ENCODE peak calls at places on chromosomes 2 and 18, in six cellular contexts. F, J, V, U, D and K are unnamed samples.
A peak's percentile ranks its signal among the peaks of the same experiment; 100 is the strongest.

GRCh38 chr2:40401896-40402295 is 50.0 kb downstream of the SLC8A1 start:
- DNase-seq in V (peak; percentile 94), D (no peak), U (no peak), J (no peak), F (no peak), K (no peak)

GRCh38 chr2:158211516-158211915 is 109.8 kb downstream of the UPP2 start:
- DNase-seq in V (no peak), F (no peak), J (no peak), D (no peak), U (no peak), K (no peak)

GRCh38 chr2:64681479-64681967 is 27.8 kb upstream of the SERTAD2 start:
- DNase-seq in F (no peak), D (no peak), V (no peak), U (no peak), J (no peak), K (no peak)

GRCh38 chr2:100615471-100615870 is 52.7 kb downstream of the PDCL3 start:
- DNase-seq in J (no peak), V (no peak), F (no peak), D (no peak), U (no peak), K (no peak)

GRCh38 chr18:6734746-6735430 is 5.4 kb downstream of the ARHGAP28 start:
- DNase-seq in D (no peak), F (no peak), U (no peak), V (peak; percentile 47), J (no peak), K (no peak)

GRCh38 chr2:83951378-83951947 is 507.6 kb downstream of the SUCLG1 start:
- DNase-seq in V (no peak), F (no peak), D (no peak), U (no peak), J (peak; percentile 64), K (no peak)

GRCh38 chr2:10911291-10912075 is at the start of gene KCNF1:
- DNase-seq in J (no peak), F (peak; percentile 79), U (no peak), V (peak; percentile 65), D (peak; percentile 68), K (peak; percentile 52)

GRCh38 chr18:38450876-38451275 is 885.3 kb upstream of the CELF4 start:
- DNase-seq in J (no peak), V (no peak), F (no peak), D (no peak), U (no peak), K (no peak)

GRCh38 chr2:63488118-63488713 is 100.1 kb downstream of the WDPCP start:
- DNase-seq in U (no peak), J (peak; percentile 16), F (peak; percentile 8), V (peak; percentile 46), D (peak; percentile 21), K (peak; percentile 10)

DNA sequence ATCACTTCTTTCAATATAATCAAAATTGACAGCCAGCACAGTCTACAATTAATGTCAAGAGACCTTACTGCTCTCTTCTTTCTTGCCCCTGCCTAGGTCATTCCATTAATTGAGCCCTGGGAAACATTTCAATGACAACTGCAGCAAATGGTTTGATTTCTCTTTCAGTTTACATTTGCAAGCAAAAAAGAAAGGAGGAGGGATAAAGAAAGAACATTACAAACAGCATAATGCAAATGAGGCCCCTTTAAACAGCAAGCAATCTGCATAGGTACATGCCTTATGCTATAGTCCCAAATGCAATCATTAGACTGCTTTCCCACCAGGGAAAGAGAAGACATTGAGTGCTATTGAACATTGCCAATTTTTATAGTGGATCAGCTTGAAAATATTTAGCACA is 655.0 kb upstream of the CDH2 start:
- DNase-seq in F (no peak), D (no peak), J (no peak), U (no peak), V (no peak), K (no peak)
- TF ChIP-seq BHLHE40 in F (no peak), D (no peak), J (no peak), U (no peak), V (no peak), K (no peak)

GRCh38 chr2:48452108-48452507 is 77.8 kb upstream of the STON1 start:
- DNase-seq in D (no peak), V (no peak), F (no peak), U (no peak), J (peak; percentile 51), K (no peak)

GRCh38 chr2:48450256-48450655 is 79.7 kb upstream of the STON1 start:
- DNase-seq in J (no peak), U (no peak), F (no peak), V (no peak), D (no peak), K (no peak)

GRCh38 chr2:48450936-48451602 is 78.9 kb upstream of the STON1 start:
- DNase-seq in V (no peak), F (no peak), U (no peak), J (no peak), D (no peak), K (no peak)

GRCh38 chr2:48445091-48445725 is 84.7 kb upstream of the STON1 start:
- DNase-seq in V (no peak), J (no peak), U (no peak), D (no peak), F (no peak), K (no peak)

DNA sequence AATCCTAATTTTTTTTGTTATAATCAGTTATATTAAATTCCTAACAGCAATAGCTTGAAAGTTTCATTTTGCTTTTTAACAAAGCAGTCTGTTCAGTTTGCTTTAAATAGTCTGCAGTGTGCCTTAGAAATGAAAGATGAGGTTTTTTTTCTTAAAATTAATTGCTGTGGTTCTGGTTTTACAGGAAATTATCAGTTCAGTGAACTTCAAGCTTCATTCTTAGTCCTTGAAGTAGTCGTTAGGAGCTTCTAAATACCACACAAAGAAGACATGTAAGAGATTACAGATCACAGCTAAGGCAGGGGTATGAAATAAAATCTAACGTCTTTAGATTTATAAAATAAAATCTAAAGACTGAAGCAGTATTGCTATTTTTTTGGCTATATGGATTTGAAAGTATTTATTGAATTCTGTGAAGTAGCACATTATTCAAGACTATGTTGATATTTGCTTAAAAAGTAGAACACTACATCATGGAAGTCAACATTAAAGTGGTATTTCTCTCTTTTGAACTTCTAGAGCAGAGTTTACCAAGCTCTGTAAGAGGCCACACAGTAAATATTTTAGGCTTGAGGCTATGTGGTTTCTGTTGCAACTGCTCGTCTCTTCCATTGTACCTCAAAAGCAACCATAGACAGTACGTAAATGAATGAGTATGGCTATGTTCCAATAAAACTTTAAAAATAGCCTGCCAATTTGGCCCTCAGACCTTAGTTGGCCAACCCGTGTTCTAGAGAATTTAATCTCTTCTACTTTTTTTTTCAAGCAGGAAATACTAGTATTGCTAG is 81.5 kb upstream of the STON1 start:
- DNase-seq in V (peak; percentile 71), J (no peak), F (no peak), U (peak; percentile 53), D (peak; percentile 85), K (no peak)
- TF ChIP-seq BHLHE40 in V (no peak), J (no peak), F (no peak), U (no peak), D (no peak), K (no peak)

DNA sequence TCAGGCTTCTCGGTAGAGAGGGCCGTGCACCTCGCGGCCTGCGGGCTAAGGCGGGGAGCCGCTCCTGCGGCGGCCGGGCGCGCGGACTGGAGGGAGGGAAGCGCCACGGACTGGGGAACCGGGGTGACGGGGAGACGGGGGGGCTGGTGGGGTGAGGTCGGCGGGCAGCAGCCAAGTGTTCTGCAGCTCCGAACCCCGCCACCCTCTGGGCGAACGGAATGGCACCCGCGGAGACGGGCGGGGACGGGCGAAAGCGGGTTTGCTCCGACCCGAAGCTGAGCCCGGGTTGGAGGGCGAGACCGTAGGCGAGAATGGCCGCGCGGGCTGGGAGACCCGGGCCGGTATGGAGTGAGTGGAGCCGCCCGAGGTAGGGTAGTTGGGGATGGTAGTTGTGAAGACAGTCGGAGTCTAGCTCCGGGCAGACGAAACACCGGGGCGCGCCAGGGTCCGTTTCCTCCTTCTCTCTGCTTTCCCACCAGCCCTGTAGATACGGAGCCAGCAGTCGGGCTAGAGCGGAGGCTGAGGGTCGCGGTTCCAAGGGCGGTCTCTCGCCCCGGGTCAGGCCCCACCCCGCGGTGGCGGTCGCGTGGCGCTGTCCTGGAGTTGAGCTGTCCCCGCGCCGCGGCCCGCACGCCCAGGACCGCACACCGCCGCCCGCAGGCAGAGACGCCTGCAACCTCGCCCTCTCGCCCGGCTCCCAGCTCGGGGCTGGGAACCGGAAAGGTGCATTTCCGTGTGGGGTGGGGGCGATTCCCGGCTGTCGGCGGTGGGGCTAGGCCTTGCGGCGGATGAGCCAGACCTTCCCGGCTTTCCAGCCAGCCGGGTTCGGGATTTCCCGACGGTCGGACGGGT is 160.3 kb upstream of the SIX2 start:
- DNase-seq in V (no peak), U (no peak), J (no peak), F (peak; percentile 60), D (no peak), K (peak; percentile 30)
- TF ChIP-seq BHLHE40 in V (no peak), U (no peak), J (no peak), F (no peak), D (no peak), K (no peak)

GRCh38 chr18:64994370-64994769 is 756.4 kb upstream of the CDH7 start:
- DNase-seq in U (no peak), V (no peak), F (no peak), D (no peak), J (no peak), K (no peak)

GRCh38 chr18:64991102-64991501 is 759.7 kb upstream of the CDH7 start:
- DNase-seq in V (no peak), U (no peak), J (no peak), F (no peak), D (no peak), K (no peak)

GRCh38 chr18:64992654-64993053 is 758.2 kb upstream of the CDH7 start:
- DNase-seq in V (no peak), D (no peak), F (no peak), U (no peak), J (no peak), K (no peak)

GRCh38 chr18:64993695-64994094 is 757.1 kb upstream of the CDH7 start:
- DNase-seq in V (no peak), U (no peak), J (no peak), D (no peak), F (no peak), K (no peak)
- TF ChIP-seq BHLHE40 in V (no peak), U (no peak), J (no peak), D (no peak), F (no peak), K (no peak)

DNA sequence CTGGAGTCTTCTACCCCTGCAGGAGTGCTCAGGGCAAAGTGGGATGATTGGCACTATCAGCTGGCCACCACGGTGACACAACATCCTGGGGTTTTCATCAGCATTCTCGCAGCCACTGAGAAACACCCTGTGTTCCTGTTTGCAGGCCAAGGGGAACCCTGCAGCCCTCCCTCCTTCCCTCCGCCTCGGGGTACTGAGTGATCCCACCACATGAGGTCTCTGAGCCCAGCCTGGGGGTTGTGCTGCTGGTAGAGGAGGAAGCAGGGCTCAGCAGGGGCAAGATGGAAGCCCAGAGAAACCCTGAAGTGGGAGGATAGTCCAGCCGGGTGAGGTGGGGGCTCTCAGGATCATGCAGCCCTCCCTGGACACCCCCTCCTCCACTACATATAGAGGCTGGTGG is at the start of gene OXER1:
- DNase-seq in J (no peak), U (no peak), F (no peak), D (no peak), V (no peak), K (no peak)
- TF ChIP-seq BHLHE40 in J (no peak), U (no peak), F (no peak), D (no peak), V (no peak), K (no peak)